ENCODE peak calls at places on chromosomes 4 and X, in five cellular contexts. Z, O, H, U and G are unnamed samples.

GRCh38 chr4:10593130-10593529 is 91.4 kb downstream of the CLNK start:
- DNase-seq in H (no peak), Z (peak; percentile 31), U (no peak), O (no peak), G (no peak)

GRCh38 chrX:131792789-131793462 is 230.2 kb upstream of the STK26 start:
- DNase-seq in O (peak; percentile 93), U (peak; percentile 72), Z (no peak), H (peak; percentile 93), G (peak; percentile 87)

GRCh38 chrX:37599735-37600134 is 28.3 kb downstream of the LANCL3 start:
- DNase-seq in O (peak; percentile 46), H (no peak), U (no peak), Z (no peak), G (no peak)

GRCh38 chr4:30760560-30760959 is 40.4 kb downstream of the PCDH7 start:
- DNase-seq in Z (no peak), H (no peak), O (no peak), U (no peak), G (no peak)

GRCh38 chrX:46294234-46294633 is 251.0 kb downstream of the ZNF674 start:
- DNase-seq in H (no peak), U (peak; percentile 78), Z (no peak), O (no peak), G (peak; percentile 3)

GRCh38 chr4:150136036-150136435 is 57.8 kb downstream of the DCLK2 start:
- DNase-seq in U (peak; percentile 69), H (no peak), Z (no peak), O (no peak), G (peak; percentile 30)

GRCh38 chr4:139892973-139893736 is 227.5 kb downstream of the MGST2 start:
- DNase-seq in Z (peak; percentile 39), H (no peak), O (no peak), U (peak; percentile 74), G (no peak)

GRCh38 chr4:136562842-136563241 is 969.5 kb downstream of the PCDH18 start:
- DNase-seq in O (no peak), H (no peak), U (peak; percentile 47), Z (peak; percentile 5), G (peak; percentile 26)

GRCh38 chr4:26076000-26076587 is 162.1 kb downstream of the SMIM20 start:
- DNase-seq in Z (no peak), H (no peak), O (no peak), U (peak; percentile 33), G (no peak)

GRCh38 chr4:100836929-100837328 is 319.1 kb upstream of the EMCN start:
- DNase-seq in H (no peak), O (no peak), Z (no peak), U (no peak), G (no peak)

GRCh38 chr4:138217567-138217966 is 24.6 kb downstream of the SLC7A11 start:
- DNase-seq in O (no peak), U (no peak), Z (peak; percentile 49), H (no peak), G (no peak)

GRCh38 chr4:38318737-38319455 is 345.1 kb upstream of the KLF3 start:
- DNase-seq in H (peak; percentile 87), Z (peak; percentile 95), O (peak; percentile 89), U (peak; percentile 96), G (peak; percentile 92)
- TF ChIP-seq CTCF in H (peak; percentile 12), Z (no peak), O (no peak), U (no peak), G (no peak)

GRCh38 chr4:70969076-70969475 is 24.4 kb upstream of the DCK start:
- DNase-seq in U (peak; percentile 74), H (no peak), O (no peak), Z (no peak), G (no peak)
- H3K27ac ChIP-seq in U (peak overlapping the region; percentile 11), H (no peak overlapping the region), O (no peak overlapping the region), Z (no peak overlapping the region), G (no peak overlapping the region)

GRCh38 chr4:154744341-154744948 is 645 bp downstream of the LRAT start:
- DNase-seq in U (no peak), O (peak; percentile 12), H (no peak), Z (no peak), G (no peak)
- H3K27me3 ChIP-seq in U (peaks cover 41% of the 10 kb centered on the region), O (no peaks in the 10 kb centered on the region), H (no peaks in the 10 kb centered on the region), Z (peaks cover 57% of the 10 kb centered on the region), G (peaks cover 50% of the 10 kb centered on the region)

DNA sequence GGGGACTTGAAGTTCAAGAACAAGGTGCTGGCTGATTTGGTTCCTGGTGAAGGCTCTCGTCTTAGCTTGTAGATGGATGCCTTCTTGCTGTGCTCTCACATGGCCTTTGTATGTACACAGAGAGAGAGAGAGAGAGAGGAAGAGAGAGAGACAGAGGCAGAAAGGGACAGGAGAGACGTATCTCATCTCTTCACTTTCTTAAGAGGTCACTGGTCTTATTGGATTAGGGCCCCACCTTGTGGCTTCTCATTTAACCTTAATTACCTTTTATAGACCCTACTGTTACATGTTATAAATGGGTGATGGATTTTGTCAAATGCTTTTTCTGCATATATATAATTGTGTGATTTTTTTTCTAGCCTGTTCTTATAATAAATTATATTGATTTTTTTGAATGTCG is 1444.2 kb downstream of the ADGRL3 start:
- DNase-seq in Z (peak; percentile 76), O (no peak), H (no peak), U (peak; percentile 0), G (peak; percentile 9)
- TF ChIP-seq CTCF in Z (peak; percentile 65), O (no peak), H (no peak), U (peak; percentile 20), G (peak; percentile 11)

GRCh38 chrX:14027511-14028019 is 2.1 kb downstream of the GEMIN8 start:
- DNase-seq in Z (no peak), H (no peak), U (peak; percentile 86), O (no peak), G (peak; percentile 27)

GRCh38 chrX:14029425-14030247 is at the start of gene GEMIN8:
- DNase-seq in U (peak; percentile 86), O (peak; percentile 87), Z (peak; percentile 81), H (peak; percentile 91), G (peak; percentile 82)

GRCh38 chrX:14027031-14027430 is 2.7 kb downstream of the GEMIN8 start:
- DNase-seq in H (no peak), Z (no peak), U (peak; percentile 55), O (no peak), G (no peak)

GRCh38 chrX:14029039-14029424 is 660 bp downstream of the GEMIN8 start:
- DNase-seq in H (no peak), U (no peak), O (no peak), Z (no peak), G (no peak)

GRCh38 chrX:14028473-14028872 is 1.2 kb downstream of the GEMIN8 start:
- DNase-seq in O (no peak), Z (no peak), U (no peak), H (no peak), G (no peak)
- H3K27ac ChIP-seq in O (no peak overlapping the region), Z (peak overlapping the region; percentile 76), U (peak overlapping the region; percentile 90), H (no peak overlapping the region), G (peak overlapping the region; percentile 78)

GRCh38 chrX:72358313-72358712 is 52.6 kb upstream of the CITED1 start:
- DNase-seq in U (peak; percentile 34), Z (no peak), H (no peak), O (no peak), G (peak; percentile 40)
- H3K27me3 ChIP-seq in U (no peaks in the 10 kb centered on the region), Z (no peaks in the 10 kb centered on the region), H (no peaks in the 10 kb centered on the region), O (no peaks in the 10 kb centered on the region), G (peaks cover 12% of the 10 kb centered on the region)

GRCh38 chr4:77699731-77700210 is 94.2 kb downstream of the CXCL13 start:
- DNase-seq in U (peak; percentile 90), H (no peak), Z (peak; percentile 72), O (no peak), G (peak; percentile 83)
- TF ChIP-seq CTCF in U (peak; percentile 16), H (no peak), Z (peak; percentile 50), O (no peak), G (peak; percentile 55)

GRCh38 chrX:38941675-38942074 is 140.4 kb downstream of the MID1IP1 start:
- DNase-seq in U (no peak), Z (no peak), O (no peak), H (no peak), G (no peak)

GRCh38 chrX:38937926-38938325 is 136.7 kb downstream of the MID1IP1 start:
- DNase-seq in U (no peak), H (no peak), O (no peak), Z (no peak), G (no peak)

GRCh38 chrX:38940547-38940946 is 139.3 kb downstream of the MID1IP1 start:
- DNase-seq in Z (no peak), H (no peak), U (no peak), O (no peak), G (no peak)

GRCh38 chrX:38937400-38937799 is 136.1 kb downstream of the MID1IP1 start:
- DNase-seq in O (no peak), Z (no peak), H (no peak), U (no peak), G (no peak)

GRCh38 chrX:38939067-38939466 is 137.8 kb downstream of the MID1IP1 start:
- DNase-seq in Z (no peak), O (peak; percentile 45), U (peak; percentile 60), H (peak; percentile 57), G (no peak)
- H3K27ac ChIP-seq in Z (no peak overlapping the region), O (no peak overlapping the region), U (no peak overlapping the region), H (no peak overlapping the region), G (no peak overlapping the region)